ENCODE peak calls at places on chromosomes 2 and 18, in seven cellular contexts. F is tibial artery; P is neural crest cell; A is DMS153; M is iPS DF 19.7; J is stimulated activated CD8-positive, alpha-beta memory T cell treated with anti-CD3 and anti-CD28 coated beads, Interleukin-15, amount 100 ng/mL, for 24 hours; L is K562. Q is an unnamed sample.
A peak's percentile ranks its signal among the peaks of the same experiment; 100 is the strongest.

GRCh38 chr2:44100351-44100750 is 68.3 kb upstream of the PPM1B start:
- DNase-seq in P (no peak), L (no peak), F (peak; percentile 84), A (peak; percentile 23), M (no peak), J (no peak), Q (peak; percentile 21)

GRCh38 chr18:9708057-9708881 is at the start of gene RAB31:
- DNase-seq in M (no peak), A (no peak), F (peak; percentile 81), J (no peak), P (peak; percentile 40), L (peak; percentile 98), Q (peak; percentile 59)

GRCh38 chr2:9167718-9168657 is 38.6 kb upstream of the ASAP2 start:
- DNase-seq in F (no peak), A (peak; percentile 51), L (no peak), J (no peak), P (no peak), M (no peak), Q (no peak)

GRCh38 chr2:130964931-130965330 is 128.2 kb downstream of the ARHGEF4 start:
- DNase-seq in L (no peak), P (no peak), F (no peak), J (no peak), A (no peak), M (no peak), Q (no peak)

GRCh38 chr18:39564716-39565115 is 1999.1 kb upstream of the CELF4 start:
- DNase-seq in M (no peak), L (no peak), J (no peak), P (no peak), F (no peak), A (peak; percentile 31), Q (no peak)

GRCh38 chr2:78383576-78383975 is 641.9 kb upstream of the REG3G start:
- DNase-seq in F (no peak), L (no peak), M (no peak), P (no peak), A (no peak), J (no peak), Q (no peak)

GRCh38 chr18:21096760-21097159 is 14.9 kb downstream of the ROCK1 start:
- DNase-seq in A (no peak), F (no peak), L (no peak), J (no peak), P (no peak), M (no peak), Q (no peak)

GRCh38 chr2:19900536-19901200 is 1.1 kb downstream of the TTC32 start:
- DNase-seq in P (no peak), A (no peak), M (no peak), J (no peak), L (no peak), F (no peak), Q (no peak)